ENCODE peak calls at places on chromosomes 5 and 9, in seven cellular contexts. One of them, this sample, is unnamed.
A peak's percentile ranks its signal among the peaks of the same experiment; 100 is the strongest.

GRCh38 chr5:34663771-34664496 is 7.8 kb downstream of the RAI14 start:
- DNase-seq in prostate gland: no peak
- DNase-seq in body of pancreas: no peak
- DNase-seq in kidney epithelial cell: no peak
- DNase-seq in heart right ventricle: no peak
- DNase-seq in neural progenitor cell: no peak
- DNase-seq in progenitor cell of endocrine pancreas: no peak
- DNase-seq in this sample: no peak

GRCh38 chr9:32665101-32665500 is 29.6 kb upstream of the TAF1L start:
- DNase-seq in body of pancreas: no peak
- DNase-seq in heart right ventricle: no peak
- DNase-seq in progenitor cell of endocrine pancreas: no peak
- DNase-seq in neural progenitor cell: no peak
- DNase-seq in prostate gland: no peak
- DNase-seq in kidney epithelial cell: no peak
- DNase-seq in this sample: peak; percentile 29

GRCh38 chr5:96821260-96821916 is 13.6 kb upstream of the ERAP1 start:
- DNase-seq in kidney epithelial cell: no peak
- DNase-seq in body of pancreas: no peak
- DNase-seq in heart right ventricle: no peak
- DNase-seq in prostate gland: no peak
- DNase-seq in progenitor cell of endocrine pancreas: no peak
- DNase-seq in neural progenitor cell: no peak
- DNase-seq in this sample: no peak

GRCh38 chr5:136034976-136035375 is 6.2 kb downstream of the TGFBI start:
- DNase-seq in kidney epithelial cell: no peak
- DNase-seq in progenitor cell of endocrine pancreas: no peak
- DNase-seq in heart right ventricle: peak; percentile 62
- DNase-seq in body of pancreas: no peak
- DNase-seq in prostate gland: no peak
- DNase-seq in neural progenitor cell: no peak
- DNase-seq in this sample: no peak

GRCh38 chr5:163914911-163915310 is 409.5 kb downstream of the MAT2B start:
- DNase-seq in neural progenitor cell: no peak
- DNase-seq in heart right ventricle: no peak
- DNase-seq in body of pancreas: no peak
- DNase-seq in prostate gland: no peak
- DNase-seq in kidney epithelial cell: no peak
- DNase-seq in progenitor cell of endocrine pancreas: no peak
- DNase-seq in this sample: no peak

GRCh38 chr9:121661328-121661727 is 9.9 kb downstream of the DAB2IP start:
- DNase-seq in heart right ventricle: no peak
- DNase-seq in prostate gland: no peak
- DNase-seq in progenitor cell of endocrine pancreas: no peak
- DNase-seq in neural progenitor cell: no peak
- DNase-seq in kidney epithelial cell: no peak
- DNase-seq in body of pancreas: no peak
- DNase-seq in this sample: no peak

GRCh38 chr5:163565931-163566608 is 60.7 kb downstream of the MAT2B start:
- DNase-seq in neural progenitor cell: peak; percentile 65
- DNase-seq in body of pancreas: peak; percentile 47
- DNase-seq in heart right ventricle: no peak
- DNase-seq in kidney epithelial cell: no peak
- DNase-seq in prostate gland: peak; percentile 15
- DNase-seq in progenitor cell of endocrine pancreas: peak; percentile 26
- DNase-seq in this sample: no peak

GRCh38 chr5:137741718-137742117 is 5.8 kb upstream of the KLHL3 start:
- DNase-seq in heart right ventricle: no peak
- DNase-seq in body of pancreas: no peak
- DNase-seq in neural progenitor cell: no peak
- DNase-seq in kidney epithelial cell: no peak
- DNase-seq in progenitor cell of endocrine pancreas: no peak
- DNase-seq in prostate gland: no peak
- DNase-seq in this sample: no peak

GRCh38 chr5:137287564-137287963 is 211.6 kb downstream of the SPOCK1 start:
- DNase-seq in kidney epithelial cell: no peak
- DNase-seq in progenitor cell of endocrine pancreas: no peak
- DNase-seq in body of pancreas: no peak
- DNase-seq in neural progenitor cell: no peak
- DNase-seq in heart right ventricle: no peak
- DNase-seq in prostate gland: no peak
- DNase-seq in this sample: no peak

GRCh38 chr5:41575110-41575779 is 64.8 kb upstream of the PLCXD3 start:
- DNase-seq in neural progenitor cell: peak; percentile 49
- DNase-seq in progenitor cell of endocrine pancreas: no peak
- DNase-seq in kidney epithelial cell: no peak
- DNase-seq in body of pancreas: no peak
- DNase-seq in prostate gland: no peak
- DNase-seq in heart right ventricle: no peak
- DNase-seq in this sample: no peak

GRCh38 chr9:7665874-7666273 is 133.7 kb downstream of the DMAC1 start:
- DNase-seq in body of pancreas: no peak
- DNase-seq in neural progenitor cell: peak; percentile 67
- DNase-seq in heart right ventricle: no peak
- DNase-seq in prostate gland: no peak
- DNase-seq in progenitor cell of endocrine pancreas: no peak
- DNase-seq in kidney epithelial cell: no peak
- DNase-seq in this sample: no peak

GRCh38 chr5:128084228-128085167 is 932 bp downstream of the SLC12A2 start:
- DNase-seq in prostate gland: peak; percentile 14
- DNase-seq in progenitor cell of endocrine pancreas: peak; percentile 39
- DNase-seq in heart right ventricle: peak; percentile 26
- DNase-seq in kidney epithelial cell: no peak
- DNase-seq in body of pancreas: peak; percentile 63
- DNase-seq in neural progenitor cell: peak; percentile 57
- DNase-seq in this sample: no peak

GRCh38 chr5:119354522-119355243 is 1.1 kb upstream of the TNFAIP8 start:
- DNase-seq in heart right ventricle: no peak
- DNase-seq in progenitor cell of endocrine pancreas: no peak
- DNase-seq in body of pancreas: no peak
- DNase-seq in kidney epithelial cell: no peak
- DNase-seq in prostate gland: no peak
- DNase-seq in neural progenitor cell: no peak
- DNase-seq in this sample: no peak

GRCh38 chr5:126594077-126594476 is 942 bp downstream of the ALDH7A1 start:
- DNase-seq in kidney epithelial cell: no peak
- DNase-seq in neural progenitor cell: peak; percentile 29
- DNase-seq in body of pancreas: no peak
- DNase-seq in progenitor cell of endocrine pancreas: no peak
- DNase-seq in heart right ventricle: no peak
- DNase-seq in prostate gland: peak; percentile 67
- DNase-seq in this sample: no peak

GRCh38 chr9:36007309-36007708 is 29.4 kb upstream of the RECK start:
- DNase-seq in progenitor cell of endocrine pancreas: no peak
- DNase-seq in body of pancreas: no peak
- DNase-seq in heart right ventricle: no peak
- DNase-seq in neural progenitor cell: no peak
- DNase-seq in prostate gland: no peak
- DNase-seq in kidney epithelial cell: no peak
- DNase-seq in this sample: no peak

GRCh38 chr5:177604656-177605055 is 4.7 kb downstream of the B4GALT7 start:
- DNase-seq in heart right ventricle: no peak
- DNase-seq in prostate gland: no peak
- DNase-seq in body of pancreas: no peak
- DNase-seq in neural progenitor cell: no peak
- DNase-seq in kidney epithelial cell: no peak
- DNase-seq in progenitor cell of endocrine pancreas: no peak
- DNase-seq in this sample: no peak

GRCh38 chr9:36218411-36218901 is 27.7 kb downstream of the CLTA start:
- DNase-seq in progenitor cell of endocrine pancreas: no peak
- DNase-seq in body of pancreas: no peak
- DNase-seq in kidney epithelial cell: no peak
- DNase-seq in prostate gland: no peak
- DNase-seq in heart right ventricle: no peak
- DNase-seq in neural progenitor cell: no peak
- DNase-seq in this sample: no peak

GRCh38 chr5:69525490-69525889 is 32.9 kb downstream of the OCLN start:
- DNase-seq in body of pancreas: no peak
- DNase-seq in prostate gland: no peak
- DNase-seq in neural progenitor cell: no peak
- DNase-seq in heart right ventricle: no peak
- DNase-seq in progenitor cell of endocrine pancreas: no peak
- DNase-seq in kidney epithelial cell: no peak
- DNase-seq in this sample: no peak

GRCh38 chr5:98768160-98769005 is 5.1 kb upstream of the RGMB start:
- DNase-seq in progenitor cell of endocrine pancreas: peak; percentile 38
- DNase-seq in heart right ventricle: peak; percentile 57
- DNase-seq in kidney epithelial cell: no peak
- DNase-seq in body of pancreas: peak; percentile 53
- DNase-seq in prostate gland: no peak
- DNase-seq in neural progenitor cell: peak; percentile 90
- DNase-seq in this sample: no peak

GRCh38 chr5:31347558-31347905 is 154.0 kb downstream of the CDH6 start:
- DNase-seq in prostate gland: no peak
- DNase-seq in progenitor cell of endocrine pancreas: no peak
- DNase-seq in heart right ventricle: no peak
- DNase-seq in kidney epithelial cell: no peak
- DNase-seq in neural progenitor cell: no peak
- DNase-seq in body of pancreas: no peak
- DNase-seq in this sample: no peak

GRCh38 chr5:98816574-98817222 is 43.2 kb downstream of the RGMB start:
- DNase-seq in heart right ventricle: no peak
- DNase-seq in neural progenitor cell: no peak
- DNase-seq in progenitor cell of endocrine pancreas: no peak
- DNase-seq in body of pancreas: peak; percentile 94
- DNase-seq in kidney epithelial cell: no peak
- DNase-seq in prostate gland: no peak
- DNase-seq in this sample: no peak

DNA sequence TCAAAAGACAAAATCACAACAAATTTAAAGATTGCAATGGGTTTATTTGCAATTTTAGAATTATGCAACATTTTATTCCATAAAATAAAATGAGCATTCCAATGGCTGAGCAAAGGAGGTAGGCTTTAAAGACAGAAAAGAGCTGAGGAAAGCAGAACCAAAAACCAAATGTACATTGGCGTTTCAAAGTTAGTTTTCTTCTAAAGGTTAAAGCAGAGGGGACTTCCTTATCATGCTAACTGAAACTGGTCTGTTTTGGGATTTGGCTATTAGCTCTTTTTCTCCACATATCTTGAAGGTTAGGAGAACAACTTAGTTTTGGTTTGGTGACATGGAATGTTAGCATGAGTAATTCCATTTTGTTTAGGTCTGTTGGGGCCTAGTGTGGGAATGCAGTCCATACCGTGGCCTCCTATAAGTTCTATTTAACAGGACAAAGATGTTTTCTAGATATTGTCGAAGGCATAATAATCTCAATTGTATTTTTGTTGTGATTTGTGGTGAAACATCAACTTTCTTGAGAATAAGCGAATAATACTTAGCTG is 20.3 kb downstream of the DCP2 start:
- DNase-seq in neural progenitor cell: no peak
- DNase-seq in progenitor cell of endocrine pancreas: no peak
- DNase-seq in kidney epithelial cell: no peak
- DNase-seq in prostate gland: no peak
- DNase-seq in body of pancreas: no peak
- DNase-seq in heart right ventricle: no peak
- DNase-seq in this sample: no peak
- TF ChIP-seq CTCF in neural progenitor cell: no peak
- TF ChIP-seq CTCF in progenitor cell of endocrine pancreas: no peak
- TF ChIP-seq CTCF in kidney epithelial cell: no peak
- TF ChIP-seq CTCF in prostate gland: no peak
- TF ChIP-seq CTCF in body of pancreas: no peak
- TF ChIP-seq CTCF in heart right ventricle: no peak
- TF ChIP-seq CTCF in this sample: no peak

GRCh38 chr9:98678244-98678842 is 30.4 kb downstream of the GABBR2 start:
- DNase-seq in kidney epithelial cell: no peak
- DNase-seq in body of pancreas: no peak
- DNase-seq in prostate gland: no peak
- DNase-seq in progenitor cell of endocrine pancreas: no peak
- DNase-seq in heart right ventricle: no peak
- DNase-seq in neural progenitor cell: peak; percentile 56
- DNase-seq in this sample: no peak
- TF ChIP-seq CTCF in kidney epithelial cell: peak; percentile 62
- TF ChIP-seq CTCF in body of pancreas: no peak
- TF ChIP-seq CTCF in prostate gland: no peak
- TF ChIP-seq CTCF in progenitor cell of endocrine pancreas: peak; percentile 65
- TF ChIP-seq CTCF in heart right ventricle: no peak
- TF ChIP-seq CTCF in neural progenitor cell: peak; percentile 82
- TF ChIP-seq CTCF in this sample: peak; percentile 47

GRCh38 chr9:131545003-131545785 is at the start of gene PRRT1B:
- DNase-seq in progenitor cell of endocrine pancreas: peak; percentile 65
- DNase-seq in body of pancreas: peak; percentile 97
- DNase-seq in neural progenitor cell: no peak
- DNase-seq in prostate gland: peak; percentile 75
- DNase-seq in kidney epithelial cell: no peak
- DNase-seq in heart right ventricle: no peak
- DNase-seq in this sample: no peak

GRCh38 chr9:131552030-131552429 is 6.7 kb downstream of the PRRT1B start:
- DNase-seq in kidney epithelial cell: no peak
- DNase-seq in heart right ventricle: no peak
- DNase-seq in neural progenitor cell: no peak
- DNase-seq in progenitor cell of endocrine pancreas: no peak
- DNase-seq in prostate gland: no peak
- DNase-seq in body of pancreas: no peak
- DNase-seq in this sample: no peak

GRCh38 chr9:131543141-131543540 is 2.2 kb upstream of the PRRT1B start:
- DNase-seq in kidney epithelial cell: no peak
- DNase-seq in heart right ventricle: no peak
- DNase-seq in progenitor cell of endocrine pancreas: no peak
- DNase-seq in body of pancreas: no peak
- DNase-seq in prostate gland: no peak
- DNase-seq in neural progenitor cell: no peak
- DNase-seq in this sample: no peak

GRCh38 chr9:131545786-131546335 is 538 bp downstream of the PRRT1B start:
- DNase-seq in progenitor cell of endocrine pancreas: no peak
- DNase-seq in neural progenitor cell: no peak
- DNase-seq in heart right ventricle: no peak
- DNase-seq in prostate gland: no peak
- DNase-seq in kidney epithelial cell: no peak
- DNase-seq in body of pancreas: peak; percentile 36
- DNase-seq in this sample: no peak

GRCh38 chr9:131546336-131547084 is 1.2 kb downstream of the PRRT1B start:
- DNase-seq in prostate gland: peak; percentile 23
- DNase-seq in progenitor cell of endocrine pancreas: peak; percentile 31
- DNase-seq in kidney epithelial cell: no peak
- DNase-seq in neural progenitor cell: no peak
- DNase-seq in heart right ventricle: no peak
- DNase-seq in body of pancreas: peak; percentile 41
- DNase-seq in this sample: no peak
- TF ChIP-seq CTCF in prostate gland: no peak
- TF ChIP-seq CTCF in progenitor cell of endocrine pancreas: no peak
- TF ChIP-seq CTCF in kidney epithelial cell: no peak
- TF ChIP-seq CTCF in neural progenitor cell: no peak
- TF ChIP-seq CTCF in heart right ventricle: no peak
- TF ChIP-seq CTCF in body of pancreas: no peak
- TF ChIP-seq CTCF in this sample: no peak

DNA sequence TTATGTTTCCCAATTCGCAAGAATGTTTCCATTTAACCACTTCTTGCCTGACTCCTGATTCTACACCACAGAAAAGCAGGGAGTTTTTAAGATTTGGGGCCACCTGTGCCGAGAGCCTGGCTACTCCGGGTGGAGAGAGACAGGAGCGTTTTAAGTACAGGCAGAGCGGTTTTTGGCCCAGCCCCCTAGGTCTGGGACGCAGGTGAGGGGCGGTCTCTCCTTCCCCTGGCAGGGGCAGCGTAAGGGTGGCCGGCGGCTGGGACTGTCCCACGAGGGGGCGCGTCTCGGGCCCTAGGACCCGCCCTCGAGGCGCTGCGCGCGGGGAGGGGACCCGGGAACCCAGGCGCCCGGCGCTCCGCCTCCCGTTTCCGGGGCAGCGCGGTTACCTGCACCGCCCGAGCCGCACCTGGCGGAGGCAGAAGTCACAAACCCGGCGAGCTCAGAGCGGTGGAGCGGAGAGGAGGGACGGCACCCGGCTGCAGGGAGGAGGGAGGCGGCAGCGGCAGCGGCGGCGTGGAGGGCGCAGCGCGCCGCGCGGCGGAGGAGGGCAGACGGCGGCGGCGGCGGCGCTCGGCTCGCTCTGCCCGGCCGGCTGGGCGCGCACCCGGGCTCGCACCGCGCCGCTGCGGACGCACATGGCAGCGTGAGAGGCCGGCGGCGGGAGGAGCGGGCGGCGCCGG is at the start of gene WWC1:
- DNase-seq in kidney epithelial cell: no peak
- DNase-seq in body of pancreas: peak; percentile 95
- DNase-seq in prostate gland: peak; percentile 90
- DNase-seq in neural progenitor cell: peak; percentile 92
- DNase-seq in progenitor cell of endocrine pancreas: peak; percentile 93
- DNase-seq in heart right ventricle: no peak
- DNase-seq in this sample: no peak
- TF ChIP-seq CTCF in kidney epithelial cell: peak; percentile 31
- TF ChIP-seq CTCF in body of pancreas: peak; percentile 34
- TF ChIP-seq CTCF in prostate gland: no peak
- TF ChIP-seq CTCF in neural progenitor cell: peak; percentile 53
- TF ChIP-seq CTCF in progenitor cell of endocrine pancreas: peak; percentile 65
- TF ChIP-seq CTCF in heart right ventricle: no peak
- TF ChIP-seq CTCF in this sample: peak; percentile 27